ENCODE peak calls at places on chromosomes 13 and 19, in ten cellular contexts. One of them, this sample, is unnamed.

GRCh38 chr13:74093691-74094090 is 40.5 kb downstream of the KLF12 start:
- DNase-seq in fibroblast of lung: peak; percentile 62
- DNase-seq in activated B cell treated with CpG ODN at 0.5 μM for 24 hours: no peak
- DNase-seq in A549: no peak
- DNase-seq in stomach: no peak
- DNase-seq in psoas muscle: no peak
- DNase-seq in endothelial cell: no peak
- DNase-seq in uterus: no peak
- DNase-seq in fibroblast of pulmonary artery: no peak
- DNase-seq in cardiac fibroblast: no peak
- DNase-seq in this sample: no peak

GRCh38 chr19:38389101-38389925 is 816 bp downstream of the SPRED3 start:
- DNase-seq in fibroblast of lung: peak; percentile 82
- DNase-seq in activated B cell treated with CpG ODN at 0.5 μM for 24 hours: no peak
- DNase-seq in A549: peak; percentile 53
- DNase-seq in stomach: no peak
- DNase-seq in psoas muscle: no peak
- DNase-seq in endothelial cell: peak; percentile 15
- DNase-seq in uterus: no peak
- DNase-seq in fibroblast of pulmonary artery: peak; percentile 85
- DNase-seq in cardiac fibroblast: peak; percentile 84
- DNase-seq in this sample: no peak

GRCh38 chr19:5719274-5719960 is 529 bp downstream of the LONP1 start:
- DNase-seq in fibroblast of lung: peak; percentile 19
- DNase-seq in activated B cell treated with CpG ODN at 0.5 μM for 24 hours: no peak
- DNase-seq in A549: no peak
- DNase-seq in stomach: no peak
- DNase-seq in psoas muscle: no peak
- DNase-seq in endothelial cell: no peak
- DNase-seq in uterus: no peak
- DNase-seq in fibroblast of pulmonary artery: no peak
- DNase-seq in cardiac fibroblast: peak; percentile 26
- DNase-seq in this sample: no peak

GRCh38 chr19:5905072-5905778 is 553 bp downstream of the VMAC start:
- DNase-seq in fibroblast of lung: no peak
- DNase-seq in activated B cell treated with CpG ODN at 0.5 μM for 24 hours: no peak
- DNase-seq in A549: no peak
- DNase-seq in stomach: no peak
- DNase-seq in psoas muscle: no peak
- DNase-seq in endothelial cell: no peak
- DNase-seq in uterus: no peak
- DNase-seq in fibroblast of pulmonary artery: no peak
- DNase-seq in cardiac fibroblast: no peak
- DNase-seq in this sample: no peak

GRCh38 chr19:16168465-16169081 is 4.8 kb downstream of the CIB3 start:
- DNase-seq in fibroblast of lung: peak; percentile 28
- DNase-seq in activated B cell treated with CpG ODN at 0.5 μM for 24 hours: no peak
- DNase-seq in A549: no peak
- DNase-seq in stomach: no peak
- DNase-seq in psoas muscle: no peak
- DNase-seq in endothelial cell: no peak
- DNase-seq in uterus: no peak
- DNase-seq in fibroblast of pulmonary artery: peak; percentile 61
- DNase-seq in cardiac fibroblast: peak; percentile 41
- DNase-seq in this sample: no peak

GRCh38 chr19:39082167-39082566 is 2.0 kb upstream of the ACP7 start:
- DNase-seq in fibroblast of lung: no peak
- DNase-seq in activated B cell treated with CpG ODN at 0.5 μM for 24 hours: no peak
- DNase-seq in A549: no peak
- DNase-seq in stomach: no peak
- DNase-seq in psoas muscle: no peak
- DNase-seq in endothelial cell: no peak
- DNase-seq in uterus: no peak
- DNase-seq in fibroblast of pulmonary artery: no peak
- DNase-seq in cardiac fibroblast: no peak
- DNase-seq in this sample: no peak

GRCh38 chr13:25167349-25167748 is 4.7 kb downstream of the AMER2 start:
- DNase-seq in fibroblast of lung: no peak
- DNase-seq in activated B cell treated with CpG ODN at 0.5 μM for 24 hours: no peak
- DNase-seq in A549: no peak
- DNase-seq in stomach: no peak
- DNase-seq in psoas muscle: no peak
- DNase-seq in endothelial cell: no peak
- DNase-seq in uterus: no peak
- DNase-seq in fibroblast of pulmonary artery: no peak
- DNase-seq in cardiac fibroblast: no peak
- DNase-seq in this sample: no peak

GRCh38 chr19:29878973-29879654 is 62.9 kb upstream of the URI1 start:
- DNase-seq in fibroblast of lung: peak; percentile 21
- DNase-seq in activated B cell treated with CpG ODN at 0.5 μM for 24 hours: no peak
- DNase-seq in A549: peak; percentile 89
- DNase-seq in stomach: no peak
- DNase-seq in psoas muscle: no peak
- DNase-seq in endothelial cell: no peak
- DNase-seq in uterus: no peak
- DNase-seq in fibroblast of pulmonary artery: peak; percentile 10
- DNase-seq in cardiac fibroblast: peak; percentile 43
- DNase-seq in this sample: no peak

GRCh38 chr19:51448011-51448744 is 10.1 kb downstream of the SIGLEC8 start:
- DNase-seq in fibroblast of lung: no peak
- DNase-seq in activated B cell treated with CpG ODN at 0.5 μM for 24 hours: no peak
- DNase-seq in A549: no peak
- DNase-seq in stomach: no peak
- DNase-seq in psoas muscle: no peak
- DNase-seq in endothelial cell: no peak
- DNase-seq in uterus: no peak
- DNase-seq in fibroblast of pulmonary artery: no peak
- DNase-seq in cardiac fibroblast: no peak
- DNase-seq in this sample: no peak

GRCh38 chr13:24693862-24694471 is 13.8 kb downstream of the ATP12A start:
- DNase-seq in fibroblast of lung: peak; percentile 26
- DNase-seq in activated B cell treated with CpG ODN at 0.5 μM for 24 hours: no peak
- DNase-seq in A549: peak; percentile 71
- DNase-seq in stomach: peak; percentile 46
- DNase-seq in psoas muscle: no peak
- DNase-seq in endothelial cell: peak; percentile 68
- DNase-seq in uterus: no peak
- DNase-seq in fibroblast of pulmonary artery: peak; percentile 58
- DNase-seq in cardiac fibroblast: peak; percentile 57
- DNase-seq in this sample: no peak

GRCh38 chr19:32287811-32288227 is 57.6 kb upstream of the ZNF507 start:
- DNase-seq in fibroblast of lung: peak; percentile 8
- DNase-seq in activated B cell treated with CpG ODN at 0.5 μM for 24 hours: no peak
- DNase-seq in A549: peak; percentile 87
- DNase-seq in stomach: peak; percentile 52
- DNase-seq in psoas muscle: peak; percentile 67
- DNase-seq in endothelial cell: peak; percentile 65
- DNase-seq in uterus: peak; percentile 62
- DNase-seq in fibroblast of pulmonary artery: peak; percentile 82
- DNase-seq in cardiac fibroblast: peak; percentile 86
- DNase-seq in this sample: peak; percentile 57

GRCh38 chr13:110445183-110445582 is 116.3 kb downstream of the RAB20 start:
- DNase-seq in fibroblast of lung: peak; percentile 63
- DNase-seq in activated B cell treated with CpG ODN at 0.5 μM for 24 hours: no peak
- DNase-seq in A549: no peak
- DNase-seq in stomach: no peak
- DNase-seq in psoas muscle: no peak
- DNase-seq in endothelial cell: no peak
- DNase-seq in uterus: no peak
- DNase-seq in fibroblast of pulmonary artery: no peak
- DNase-seq in cardiac fibroblast: peak; percentile 53
- DNase-seq in this sample: no peak

GRCh38 chr19:46650445-46650844 is 10.5 kb downstream of the DACT3 start:
- DNase-seq in fibroblast of lung: no peak
- DNase-seq in activated B cell treated with CpG ODN at 0.5 μM for 24 hours: no peak
- DNase-seq in A549: no peak
- DNase-seq in stomach: no peak
- DNase-seq in psoas muscle: no peak
- DNase-seq in endothelial cell: no peak
- DNase-seq in uterus: no peak
- DNase-seq in fibroblast of pulmonary artery: no peak
- DNase-seq in cardiac fibroblast: no peak
- DNase-seq in this sample: no peak

GRCh38 chr13:106373304-106373988 is 162.0 kb downstream of the EFNB2 start:
- DNase-seq in fibroblast of lung: peak; percentile 20
- DNase-seq in activated B cell treated with CpG ODN at 0.5 μM for 24 hours: no peak
- DNase-seq in A549: no peak
- DNase-seq in stomach: no peak
- DNase-seq in psoas muscle: no peak
- DNase-seq in endothelial cell: no peak
- DNase-seq in uterus: no peak
- DNase-seq in fibroblast of pulmonary artery: no peak
- DNase-seq in cardiac fibroblast: no peak
- DNase-seq in this sample: no peak

GRCh38 chr19:46159893-46160775 is 12.1 kb downstream of the IGFL2 start:
- DNase-seq in fibroblast of lung: no peak
- DNase-seq in activated B cell treated with CpG ODN at 0.5 μM for 24 hours: no peak
- DNase-seq in A549: no peak
- DNase-seq in stomach: no peak
- DNase-seq in psoas muscle: no peak
- DNase-seq in endothelial cell: no peak
- DNase-seq in uterus: no peak
- DNase-seq in fibroblast of pulmonary artery: no peak
- DNase-seq in cardiac fibroblast: no peak
- DNase-seq in this sample: no peak

GRCh38 chr19:6393982-6394412 is 1.0 kb upstream of the GTF2F1 start:
- DNase-seq in fibroblast of lung: no peak
- DNase-seq in activated B cell treated with CpG ODN at 0.5 μM for 24 hours: no peak
- DNase-seq in A549: no peak
- DNase-seq in stomach: no peak
- DNase-seq in psoas muscle: no peak
- DNase-seq in endothelial cell: no peak
- DNase-seq in uterus: no peak
- DNase-seq in fibroblast of pulmonary artery: no peak
- DNase-seq in cardiac fibroblast: no peak
- DNase-seq in this sample: no peak

GRCh38 chr13:32001769-32002168 is 29.8 kb upstream of the FRY start:
- DNase-seq in fibroblast of lung: no peak
- DNase-seq in activated B cell treated with CpG ODN at 0.5 μM for 24 hours: no peak
- DNase-seq in A549: no peak
- DNase-seq in stomach: no peak
- DNase-seq in psoas muscle: no peak
- DNase-seq in endothelial cell: no peak
- DNase-seq in uterus: no peak
- DNase-seq in fibroblast of pulmonary artery: no peak
- DNase-seq in cardiac fibroblast: no peak
- DNase-seq in this sample: no peak

GRCh38 chr13:71674776-71675352 is 192.1 kb downstream of the DACH1 start:
- DNase-seq in fibroblast of lung: no peak
- DNase-seq in activated B cell treated with CpG ODN at 0.5 μM for 24 hours: no peak
- DNase-seq in A549: no peak
- DNase-seq in stomach: no peak
- DNase-seq in psoas muscle: no peak
- DNase-seq in endothelial cell: no peak
- DNase-seq in uterus: no peak
- DNase-seq in fibroblast of pulmonary artery: no peak
- DNase-seq in cardiac fibroblast: no peak
- DNase-seq in this sample: no peak
- TF ChIP-seq CTCF in fibroblast of lung: peak; percentile 12
- TF ChIP-seq CTCF in activated B cell treated with CpG ODN at 0.5 μM for 24 hours: no peak
- TF ChIP-seq CTCF in A549: no peak
- TF ChIP-seq CTCF in stomach: no peak
- TF ChIP-seq CTCF in psoas muscle: no peak
- TF ChIP-seq CTCF in endothelial cell: peak; percentile 58
- TF ChIP-seq CTCF in uterus: no peak
- TF ChIP-seq CTCF in fibroblast of pulmonary artery: no peak
- TF ChIP-seq CTCF in cardiac fibroblast: peak; percentile 13
- TF ChIP-seq CTCF in this sample: no peak

DNA sequence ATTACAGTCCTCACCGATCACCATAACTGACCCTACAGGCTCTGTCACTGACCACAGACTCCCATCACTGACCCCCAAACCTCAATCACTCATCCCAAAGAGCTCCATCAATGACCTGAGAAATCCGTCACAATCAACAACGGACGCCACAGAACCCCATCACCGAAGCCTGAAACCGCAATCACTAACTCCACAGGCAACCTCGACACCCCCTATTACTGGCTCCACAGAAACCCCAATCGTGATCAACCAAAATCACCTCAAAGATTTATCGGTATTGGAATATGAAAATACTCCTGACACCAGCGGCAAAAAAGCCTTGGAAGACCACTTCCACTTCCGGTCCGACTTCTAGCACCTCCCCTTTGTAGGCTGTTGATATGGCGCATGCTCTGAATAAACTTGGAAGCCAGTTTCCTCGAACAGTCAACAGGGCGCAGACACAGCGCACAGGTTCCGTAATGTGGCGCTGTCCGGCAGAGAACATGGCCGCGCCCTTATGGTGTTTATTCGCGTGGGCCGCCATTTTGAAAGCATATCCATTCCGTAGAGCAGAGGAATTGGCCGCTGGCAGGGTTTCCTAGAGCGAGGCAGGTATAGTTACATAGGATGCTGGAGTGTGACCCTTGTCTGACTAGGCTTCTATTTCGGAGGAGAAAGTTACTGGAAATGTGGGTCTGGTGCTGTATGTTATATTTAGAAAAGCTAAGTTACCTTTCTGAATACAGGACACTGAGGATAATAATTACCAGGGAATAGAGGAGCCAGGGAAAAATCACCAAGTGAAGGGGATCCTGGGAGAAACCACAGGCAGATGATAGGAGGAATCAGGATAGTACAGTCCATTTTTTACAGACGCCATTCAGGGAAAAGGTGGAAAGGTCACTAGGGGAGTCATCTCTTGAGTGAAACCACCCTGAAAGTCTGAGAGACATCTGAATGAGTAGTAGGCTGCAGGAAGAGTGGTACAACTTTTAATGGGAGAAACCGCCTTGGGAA is at the start of gene ZNF585A:
- DNase-seq in fibroblast of lung: peak; percentile 98
- DNase-seq in activated B cell treated with CpG ODN at 0.5 μM for 24 hours: peak; percentile 77
- DNase-seq in A549: peak; percentile 100
- DNase-seq in stomach: peak; percentile 93
- DNase-seq in psoas muscle: peak; percentile 91
- DNase-seq in endothelial cell: peak; percentile 79
- DNase-seq in uterus: peak; percentile 92
- DNase-seq in fibroblast of pulmonary artery: peak; percentile 98
- DNase-seq in cardiac fibroblast: peak; percentile 98
- DNase-seq in this sample: peak; percentile 90
- TF ChIP-seq CTCF in fibroblast of lung: peak; percentile 41
- TF ChIP-seq CTCF in activated B cell treated with CpG ODN at 0.5 μM for 24 hours: no peak
- TF ChIP-seq CTCF in A549: no peak
- TF ChIP-seq CTCF in stomach: peak; percentile 24
- TF ChIP-seq CTCF in psoas muscle: peak; percentile 24
- TF ChIP-seq CTCF in endothelial cell: no peak
- TF ChIP-seq CTCF in uterus: peak; percentile 28
- TF ChIP-seq CTCF in fibroblast of pulmonary artery: peak; percentile 35
- TF ChIP-seq CTCF in cardiac fibroblast: peak; percentile 30
- TF ChIP-seq CTCF in this sample: peak; percentile 31

GRCh38 chr19:2724148-2724557 is 3.0 kb upstream of the DIRAS1 start:
- DNase-seq in fibroblast of lung: no peak
- DNase-seq in activated B cell treated with CpG ODN at 0.5 μM for 24 hours: no peak
- DNase-seq in A549: no peak
- DNase-seq in stomach: no peak
- DNase-seq in psoas muscle: no peak
- DNase-seq in endothelial cell: no peak
- DNase-seq in uterus: no peak
- DNase-seq in fibroblast of pulmonary artery: no peak
- DNase-seq in cardiac fibroblast: no peak
- DNase-seq in this sample: no peak
- TF ChIP-seq CTCF in fibroblast of lung: no peak
- TF ChIP-seq CTCF in activated B cell treated with CpG ODN at 0.5 μM for 24 hours: no peak
- TF ChIP-seq CTCF in A549: no peak
- TF ChIP-seq CTCF in stomach: no peak
- TF ChIP-seq CTCF in psoas muscle: no peak
- TF ChIP-seq CTCF in endothelial cell: no peak
- TF ChIP-seq CTCF in uterus: no peak
- TF ChIP-seq CTCF in fibroblast of pulmonary artery: peak; percentile 9
- TF ChIP-seq CTCF in cardiac fibroblast: no peak
- TF ChIP-seq CTCF in this sample: no peak

GRCh38 chr19:49832556-49832955 is 14.5 kb downstream of the MED25 start:
- DNase-seq in fibroblast of lung: no peak
- DNase-seq in activated B cell treated with CpG ODN at 0.5 μM for 24 hours: no peak
- DNase-seq in A549: no peak
- DNase-seq in stomach: no peak
- DNase-seq in psoas muscle: no peak
- DNase-seq in endothelial cell: no peak
- DNase-seq in uterus: no peak
- DNase-seq in fibroblast of pulmonary artery: no peak
- DNase-seq in cardiac fibroblast: no peak
- DNase-seq in this sample: no peak
- TF ChIP-seq CTCF in fibroblast of lung: no peak
- TF ChIP-seq CTCF in activated B cell treated with CpG ODN at 0.5 μM for 24 hours: no peak
- TF ChIP-seq CTCF in A549: no peak
- TF ChIP-seq CTCF in stomach: no peak
- TF ChIP-seq CTCF in psoas muscle: no peak
- TF ChIP-seq CTCF in endothelial cell: no peak
- TF ChIP-seq CTCF in uterus: no peak
- TF ChIP-seq CTCF in fibroblast of pulmonary artery: no peak
- TF ChIP-seq CTCF in cardiac fibroblast: no peak
- TF ChIP-seq CTCF in this sample: no peak

This sample was measured in AG09319.